ENCODE peak calls at places on chromosomes 4 and X, in ten cellular contexts. R is central memory CD8-positive, alpha-beta T cell; D is stimulated activated naive CD8-positive, alpha-beta T cell treated with anti-CD3 and anti-CD28 coated beads, Interleukin-15, Interleukin-2, amounts not matched to agents 100 U/mL and 50 U/mL, for 24 hours; J is left cardiac atrium; A is activated naive CD8-positive, alpha-beta T cell treated with anti-CD3 and anti-CD28 coated beads, Interleukin-2, amount 10 ng/mL, durations not matched to agents 7 days and 5 days; B is activated CD8-positive, alpha-beta T cell treated with anti-CD3 and anti-CD28 coated beads for 36 hours; H is lower lobe of right lung; C is RWPE2; N is aorta; F is pancreas. T is an unnamed sample.

GRCh38 chr4:38170800-38171199 is 210.6 kb downstream of the PTTG2 start:
- ATAC-seq in N (no peak), J (no peak), R (no peak), F (no peak), H (no peak), B (no peak), A (no peak), D (no peak), C (peak; percentile 8), T (no peak)

GRCh38 chr4:101199507-101200285 is 147.6 kb downstream of the PPP3CA start:
- ATAC-seq in D (no peak), C (no peak), F (no peak), N (no peak), B (no peak), H (no peak), R (no peak), J (peak; percentile 58), A (no peak), T (no peak)

GRCh38 chr4:6019316-6020263 is 1.4 kb upstream of the C4orf50 start:
- ATAC-seq in N (no peak), C (peak; percentile 54), F (peak; percentile 56), H (no peak), D (no peak), B (no peak), R (no peak), J (peak; percentile 49), A (no peak), T (no peak)

GRCh38 chr4:156475322-156475721 is 496.3 kb downstream of the PDGFC start:
- ATAC-seq in R (no peak), D (no peak), H (peak; percentile 66), J (peak; percentile 83), B (no peak), A (no peak), N (peak; percentile 76), F (peak; percentile 61), C (peak; percentile 59), T (peak; percentile 70)

GRCh38 chrX:44873415-44874270 is 655 bp downstream of the KDM6A start:
- ATAC-seq in R (peak; percentile 5), C (peak; percentile 21), N (peak; percentile 53), F (peak; percentile 45), B (peak; percentile 10), D (no peak), A (peak; percentile 3), J (peak; percentile 49), H (peak; percentile 52), T (peak; percentile 46)

GRCh38 chr4:105350859-105351494 is 122.9 kb downstream of the PPA2 start:
- ATAC-seq in C (no peak), A (no peak), D (no peak), N (no peak), J (no peak), F (no peak), R (no peak), B (no peak), H (no peak), T (no peak)

GRCh38 chr4:107579099-107579498 is 140.9 kb downstream of the PAPSS1 start:
- ATAC-seq in B (no peak), F (no peak), R (no peak), N (no peak), J (no peak), D (no peak), H (no peak), C (no peak), A (no peak), T (no peak)

GRCh38 chr4:82049294-82049693 is 324.5 kb downstream of the HNRNPD start:
- ATAC-seq in D (no peak), B (no peak), C (no peak), H (no peak), J (no peak), A (no peak), N (no peak), R (no peak), F (no peak), T (no peak)

GRCh38 chrX:30525732-30526131 is 51.8 kb downstream of the TASL start:
- ATAC-seq in D (no peak), N (peak; percentile 48), C (no peak), A (no peak), F (no peak), H (no peak), R (no peak), J (no peak), B (no peak), T (no peak)

GRCh38 chrX:44101300-44101699 is 128.1 kb upstream of the NDP start:
- ATAC-seq in J (no peak), N (no peak), F (no peak), B (no peak), A (no peak), D (no peak), R (no peak), C (no peak), H (no peak), T (peak; percentile 41)

GRCh38 chr4:145071560-145071959 is 26.4 kb downstream of the ANAPC10 start:
- ATAC-seq in B (peak; percentile 34), J (no peak), D (no peak), A (no peak), H (no peak), N (no peak), R (no peak), C (no peak), F (no peak), T (no peak)

GRCh38 chrX:41655101-41655500 is 33.7 kb upstream of the GPR34 start:
- ATAC-seq in H (no peak), F (no peak), J (no peak), B (no peak), D (no peak), C (no peak), N (no peak), A (no peak), R (no peak), T (no peak)

GRCh38 chrX:47648376-47648775 is 2.0 kb downstream of the ELK1 start:
- ATAC-seq in N (no peak), R (no peak), J (no peak), H (no peak), F (no peak), D (no peak), B (no peak), C (no peak), A (no peak), T (no peak)

GRCh38 chr4:185246453-185246852 is 37.1 kb downstream of the SNX25 start:
- ATAC-seq in C (no peak), R (no peak), N (no peak), D (no peak), A (no peak), J (no peak), F (no peak), B (no peak), H (no peak), T (no peak)

GRCh38 chr4:86451560-86452322 is 91.9 kb upstream of the MAPK10 start:
- ATAC-seq in R (no peak), A (no peak), B (no peak), C (peak; percentile 98), F (no peak), H (peak; percentile 71), J (peak; percentile 36), D (no peak), N (peak; percentile 44), T (peak; percentile 73)

GRCh38 chr4:7192252-7193039 is at the start of gene SORCS2:
- ATAC-seq in B (peak; percentile 88), C (peak; percentile 81), J (peak; percentile 86), N (peak; percentile 85), R (peak; percentile 60), F (peak; percentile 85), A (peak; percentile 89), D (peak; percentile 70), H (peak; percentile 68), T (peak; percentile 73)

GRCh38 chrX:15816886-15817285 is 26.6 kb downstream of the ZRSR2 start:
- ATAC-seq in B (peak; percentile 68), N (no peak), R (peak; percentile 79), A (peak; percentile 79), H (peak; percentile 38), J (no peak), F (no peak), D (peak; percentile 74), C (no peak), T (no peak)